ENCODE peak calls at places on chromosome 11, in four cellular contexts. W is HepG2, K is K562, J is WTC11. G is an unnamed sample.

GRCh38 chr11:122717264-122717867 is 61.8 kb downstream of the UBASH3B start:
- DNase-seq in W (no peak), K (no peak), J (no peak), G (no peak)

GRCh38 chr11:6622261-6623171 is 3.3 kb upstream of the TPP1 start:
- DNase-seq in W (no peak), K (no peak), J (no peak), G (no peak)

GRCh38 chr11:45930031-45930794 is 7.8 kb downstream of the LARGE2 start:
- DNase-seq in W (no peak), K (no peak), J (no peak), G (no peak)

GRCh38 chr11:40445391-40445790 is 1014.1 kb downstream of the LRRC4C start:
- DNase-seq in W (peak; percentile 8), K (no peak), J (no peak), G (no peak)

GRCh38 chr11:75565916-75566762 is 4.1 kb downstream of the SERPINH1 start:
- DNase-seq in W (no peak), K (no peak), J (no peak), G (no peak)

GRCh38 chr11:3095712-3096361 is 38.6 kb upstream of the CARS1 start:
- DNase-seq in W (no peak), K (no peak), J (no peak), G (no peak)

GRCh38 chr11:77141034-77141433 is 13.0 kb downstream of the MYO7A start:
- DNase-seq in W (peak; percentile 79), K (no peak), J (no peak), G (no peak)

GRCh38 chr11:42951266-42951665 is 360.5 kb upstream of the API5 start:
- DNase-seq in W (no peak), K (no peak), J (no peak), G (no peak)

GRCh38 chr11:76329983-76330382 is 50.9 kb downstream of the THAP12 start:
- DNase-seq in W (peak; percentile 31), K (no peak), J (peak; percentile 23), G (no peak)

GRCh38 chr11:123286761-123287160 is 91.7 kb upstream of the CLMP start:
- DNase-seq in W (no peak), K (no peak), J (no peak), G (no peak)

GRCh38 chr11:38543311-38543710 is 1945.3 kb upstream of the RAG2 start:
- DNase-seq in W (no peak), K (no peak), J (no peak), G (no peak)

GRCh38 chr11:76275446-76275845 is 69.1 kb upstream of the WNT11 start:
- DNase-seq in W (no peak), K (no peak), J (no peak), G (no peak)

GRCh38 chr11:64540426-64540825 is 50.6 kb upstream of the SLC22A12 start:
- DNase-seq in W (no peak), K (no peak), J (no peak), G (no peak)

GRCh38 chr11:43992138-43992537 is 49.7 kb downstream of the C11orf96 start:
- DNase-seq in W (no peak), K (no peak), J (no peak), G (no peak)

GRCh38 chr11:72395993-72396392 is 38.3 kb downstream of the CLPB start:
- DNase-seq in W (no peak), K (no peak), J (no peak), G (no peak)

GRCh38 chr11:32366671-32367070 is 68.7 kb downstream of the WT1 start:
- DNase-seq in W (no peak), K (no peak), J (no peak), G (no peak)

GRCh38 chr11:128694618-128695481 is 978 bp downstream of the FLI1 start:
- DNase-seq in W (no peak), K (no peak), J (peak; percentile 59), G (peak; percentile 39)

GRCh38 chr11:72833083-72833733 is 19.0 kb downstream of the ATG16L2 start:
- DNase-seq in W (no peak), K (no peak), J (no peak), G (no peak)

GRCh38 chr11:96306933-96307747 is 35.9 kb downstream of the MAML2 start:
- DNase-seq in W (peak; percentile 81), K (peak; percentile 29), J (no peak), G (peak; percentile 87)

GRCh38 chr11:66810576-66811185 is 32.6 kb upstream of the RCE1 start:
- DNase-seq in W (no peak), K (no peak), J (no peak), G (no peak)

GRCh38 chr11:112762686-112763048 is 198.6 kb upstream of the NCAM1 start:
- DNase-seq in W (no peak), K (no peak), J (no peak), G (no peak)

GRCh38 chr11:22685111-22685510 is 18.7 kb downstream of the GAS2 start:
- DNase-seq in W (no peak), K (no peak), J (no peak), G (no peak)

GRCh38 chr11:125215205-125215565 is 50.6 kb downstream of the PKNOX2 start:
- DNase-seq in W (no peak), K (no peak), J (no peak), G (no peak)

GRCh38 chr11:92357344-92357743 is 132.7 kb downstream of the FAT3 start:
- DNase-seq in W (peak; percentile 5), K (no peak), J (no peak), G (no peak)

GRCh38 chr11:129580278-129580677 is 204.6 kb downstream of the BARX2 start:
- DNase-seq in W (no peak), K (no peak), J (no peak), G (no peak)

GRCh38 chr11:33062137-33062536 is 22.8 kb downstream of the TCP11L1 start:
- DNase-seq in W (no peak), K (no peak), J (no peak), G (no peak)

GRCh38 chr11:72787262-72788104 is 6.4 kb downstream of the STARD10 start:
- DNase-seq in W (peak; percentile 94), K (peak; percentile 84), J (peak; percentile 88), G (peak; percentile 59)

GRCh38 chr11:47233989-47234668 is 14.5 kb downstream of the ACP2 start:
- DNase-seq in W (peak; percentile 41), K (peak; percentile 38), J (peak; percentile 22), G (no peak)

GRCh38 chr11:47236482-47236881 is 12.1 kb downstream of the ACP2 start:
- DNase-seq in W (no peak), K (no peak), J (no peak), G (no peak)

GRCh38 chr11:47233051-47233450 is 15.6 kb downstream of the ACP2 start:
- DNase-seq in W (no peak), K (no peak), J (no peak), G (no peak)

GRCh38 chr11:47235163-47235562 is 13.5 kb downstream of the ACP2 start:
- DNase-seq in W (no peak), K (no peak), J (no peak), G (no peak)

DNA sequence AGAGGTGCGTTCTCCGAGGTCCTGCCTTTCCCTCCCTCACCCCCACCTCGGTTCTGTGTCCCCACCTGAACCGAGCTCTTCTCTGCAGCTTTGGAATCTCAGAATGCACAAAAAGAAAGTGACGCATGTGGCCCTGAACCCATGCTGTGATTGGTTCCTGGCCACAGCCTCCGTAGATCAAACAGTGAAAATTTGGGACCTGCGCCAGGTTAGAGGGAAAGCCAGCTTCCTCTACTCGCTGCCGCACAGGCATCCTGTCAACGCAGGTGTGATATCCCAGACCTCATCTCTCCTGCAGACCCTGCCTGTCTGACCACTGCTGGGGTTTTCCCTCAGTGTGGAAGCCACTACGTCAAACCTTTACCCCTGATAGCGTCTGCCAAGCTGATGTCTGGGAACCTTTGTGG is 13.9 kb downstream of the ACP2 start:
- DNase-seq in W (no peak), K (no peak), J (no peak), G (no peak)
- TF ChIP-seq ELF4 in W (no peak), K (no peak), J (no peak), G (no peak)

GRCh38 chr11:120649316-120649715 is 137.8 kb downstream of the GRIK4 start:
- DNase-seq in W (no peak), K (no peak), J (no peak), G (no peak)

GRCh38 chr11:120655589-120655988 is 144.0 kb downstream of the GRIK4 start:
- DNase-seq in W (no peak), K (no peak), J (no peak), G (no peak)

GRCh38 chr11:120651836-120652235 is 140.3 kb downstream of the GRIK4 start:
- DNase-seq in W (no peak), K (no peak), J (no peak), G (no peak)

GRCh38 chr11:120651396-120651795 is 139.8 kb downstream of the GRIK4 start:
- DNase-seq in W (no peak), K (no peak), J (no peak), G (no peak)

GRCh38 chr11:120652705-120653335 is 141.3 kb downstream of the GRIK4 start:
- DNase-seq in W (no peak), K (no peak), J (no peak), G (no peak)
- TF ChIP-seq SP1 in W (no peak), K (no peak), J (no peak), G (no peak)

GRCh38 chr11:47451990-47452389 is 3.1 kb upstream of the RAPSN start:
- DNase-seq in W (no peak), K (no peak), J (no peak), G (no peak)
- TF ChIP-seq ELF4 in W (no peak), K (no peak), J (no peak), G (no peak)

DNA sequence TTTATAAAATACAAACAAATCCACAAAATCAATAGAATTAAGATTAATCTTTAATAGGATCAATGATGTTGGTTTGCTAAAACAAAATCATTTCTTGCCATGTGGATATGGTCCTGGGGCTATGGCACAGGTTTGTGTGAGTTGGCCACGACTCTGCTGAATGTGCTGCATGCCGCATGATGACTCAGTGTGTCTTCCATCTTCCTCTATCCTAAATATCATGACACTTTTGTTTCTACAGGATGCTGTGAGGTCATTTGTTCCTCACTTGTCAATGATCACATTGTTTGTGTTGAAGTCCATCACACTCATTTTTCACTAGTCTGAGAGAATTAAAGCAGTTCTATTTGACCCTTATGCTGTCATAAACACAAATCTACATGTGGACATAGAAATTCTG is 167.2 kb upstream of the ZBED5 start:
- DNase-seq in W (no peak), K (no peak), J (no peak), G (no peak)
- TF ChIP-seq SP1 in W (no peak), K (no peak), J (no peak), G (no peak)

GRCh38 chr11:79090191-79090590 is 350.6 kb downstream of the TENM4 start:
- DNase-seq in W (no peak), K (no peak), J (no peak), G (no peak)
- TF ChIP-seq ELF4 in W (no peak), K (no peak), J (no peak), G (no peak)

GRCh38 chr11:119363874-119364590 is 17.5 kb downstream of the USP2 start:
- DNase-seq in W (no peak), K (peak; percentile 95), J (peak; percentile 68), G (peak; percentile 93)
- TF ChIP-seq SP1 in W (no peak), K (peak; percentile 30), J (peak; percentile 55), G (no peak)

DNA sequence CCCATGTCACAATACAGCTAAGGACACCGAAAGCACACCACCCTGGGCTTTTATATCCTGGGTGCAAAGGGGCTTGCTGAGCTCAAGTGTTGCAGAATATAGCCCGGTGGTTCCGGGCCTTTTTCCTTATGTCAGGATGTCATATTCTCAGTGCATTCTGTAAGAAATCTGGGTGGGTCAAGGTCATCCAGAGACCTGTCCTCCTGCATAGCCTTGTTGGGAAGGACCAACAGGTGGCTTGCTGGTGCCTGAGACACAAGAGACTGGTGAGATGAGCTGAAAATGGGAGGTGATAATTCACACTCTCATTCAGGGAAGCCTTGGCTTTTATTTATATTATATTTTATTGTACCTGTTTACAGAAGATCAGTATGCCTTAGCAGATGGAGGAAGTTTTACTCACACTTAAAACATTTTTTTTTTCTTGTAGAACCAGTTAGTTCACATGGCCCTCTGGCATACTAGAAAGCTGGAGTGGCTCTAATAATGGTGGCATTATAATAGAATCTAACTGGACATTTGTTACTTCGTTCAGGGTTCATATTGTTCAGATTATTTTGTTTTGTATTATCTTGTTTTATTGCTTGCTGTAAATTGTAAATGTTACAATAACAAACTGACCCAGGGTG is 14.6 kb upstream of the TMEM123 start:
- DNase-seq in W (no peak), K (no peak), J (no peak), G (no peak)
- TF ChIP-seq ELF4 in W (no peak), K (no peak), J (no peak), G (no peak)

G was measured in HEK293T.